ENCODE peak calls at places on chromosome 7, in nine cellular contexts. H is tibial artery, Q is HCT116, V is K562, J is fibroblast of lung, U is cardiac muscle cell, K is lower lobe of right lung, I is ovary, R is Panc1. P is an unnamed sample. For H3K36me3 and H3K4me1, the result is how much of the 10 kb centered on the place peaks cover.

GRCh38 chr7:157875230-157876179 is 538.7 kb downstream of the DNAJB6 start:
- DNase-seq in Q (peak), V (peak), I (no peak), R (no peak), H (no peak), U (peak), J (no peak), K (no peak), P (no peak)

GRCh38 chr7:151251926-151252835 is 3.7 kb upstream of the SMARCD3 start:
- DNase-seq in R (no peak), V (peak), K (peak), I (peak), J (peak), H (peak), Q (no peak), U (peak), P (peak)

GRCh38 chr7:17988858-17989257 is 38.8 kb downstream of the PRPS1L1 start:
- DNase-seq in H (no peak), Q (no peak), I (no peak), R (no peak), K (no peak), U (no peak), V (no peak), J (no peak), P (no peak)

GRCh38 chr7:747186-747585 is 20.1 kb upstream of the PRKAR1B start:
- DNase-seq in Q (no peak), V (no peak), I (no peak), K (peak), J (no peak), H (peak), U (no peak), R (no peak), P (no peak)

GRCh38 chr7:157043745-157044144 is 33.3 kb upstream of the MNX1 start:
- DNase-seq in I (no peak), U (no peak), J (peak), K (no peak), Q (no peak), H (no peak), R (no peak), V (peak), P (no peak)

GRCh38 chr7:45082831-45083331 is 5.9 kb downstream of the NACAD start:
- DNase-seq in H (peak), R (no peak), Q (no peak), J (no peak), K (no peak), U (no peak), I (no peak), V (no peak), P (no peak)

GRCh38 chr7:50838675-50839377 is 56.1 kb upstream of the GRB10 start:
- DNase-seq in V (no peak), Q (no peak), I (peak), U (no peak), K (no peak), R (no peak), H (peak), J (peak), P (peak)

GRCh38 chr7:22696672-22697071 is 30.3 kb upstream of the IL6 start:
- DNase-seq in K (no peak), R (no peak), U (no peak), Q (no peak), H (no peak), I (no peak), V (peak), J (peak), P (peak)

GRCh38 chr7:74006032-74006431 is 21.9 kb upstream of the ELN start:
- DNase-seq in I (no peak), V (no peak), H (no peak), J (no peak), U (no peak), Q (no peak), R (no peak), K (no peak), P (no peak)

GRCh38 chr7:30743371-30744074 is 8.4 kb upstream of the INMT start:
- DNase-seq in U (peak), R (no peak), V (peak), I (peak), K (no peak), Q (no peak), J (no peak), H (no peak), P (no peak)

GRCh38 chr7:80082214-80082613 is 52.4 kb upstream of the GNAI1 start:
- DNase-seq in R (no peak), K (no peak), U (no peak), V (no peak), I (no peak), Q (no peak), H (no peak), J (no peak), P (no peak)

GRCh38 chr7:80373431-80374032 is 138.3 kb downstream of the GNAT3 start:
- DNase-seq in R (no peak), K (no peak), J (no peak), V (no peak), H (no peak), Q (no peak), I (no peak), U (no peak), P (no peak)

GRCh38 chr7:6365451-6365850 is 82.3 kb downstream of the DAGLB start:
- DNase-seq in Q (no peak), U (no peak), I (no peak), V (no peak), K (no peak), R (no peak), J (no peak), H (no peak), P (no peak)

DNA sequence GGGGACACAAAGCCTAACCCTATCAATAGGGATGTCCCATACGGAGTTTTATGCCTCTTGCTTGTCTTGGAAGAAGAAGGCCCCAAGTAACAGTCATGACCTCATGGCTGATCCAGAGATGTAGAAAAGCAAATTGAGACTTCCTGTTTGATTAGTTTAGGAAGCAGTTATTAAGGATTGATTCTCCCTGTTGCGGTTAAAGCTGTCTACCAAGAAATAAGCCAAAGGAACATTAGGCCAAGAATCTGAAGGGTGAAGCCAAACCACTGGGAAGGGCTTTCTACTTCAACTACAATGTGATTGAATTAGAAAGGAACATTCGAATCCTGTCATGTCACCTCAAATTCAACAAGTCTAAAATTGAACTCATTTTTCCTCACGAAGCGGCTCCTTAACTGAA is 60.5 kb upstream of the AGBL3 start:
- DNase-seq in I (no peak), U (no peak), R (no peak), K (no peak), J (peak), Q (no peak), V (no peak), H (no peak), P (no peak)
- H3K36me3 ChIP-seq in I (under half), U (under half), R (under half), K (under half), J (under half), Q (under half), V (under half), H (under half), P (half or more)

GRCh38 chr7:137993395-137993743 is 8.5 kb downstream of the CREB3L2 start:
- DNase-seq in Q (no peak), K (no peak), H (no peak), U (no peak), I (no peak), J (no peak), R (no peak), V (no peak), P (no peak)

GRCh38 chr7:137996871-137997270 is 5.0 kb downstream of the CREB3L2 start:
- DNase-seq in Q (no peak), I (no peak), R (no peak), K (no peak), J (no peak), V (no peak), U (no peak), H (no peak), P (no peak)

GRCh38 chr7:137998250-137998649 is 3.6 kb downstream of the CREB3L2 start:
- DNase-seq in J (no peak), K (no peak), R (no peak), I (no peak), Q (no peak), V (no peak), U (no peak), H (no peak), P (no peak)

GRCh38 chr7:137994091-137994688 is 7.7 kb downstream of the CREB3L2 start:
- DNase-seq in K (no peak), I (no peak), H (no peak), U (no peak), R (no peak), V (peak), Q (no peak), J (no peak), P (no peak)

GRCh38 chr7:137996386-137996851 is 5.5 kb downstream of the CREB3L2 start:
- DNase-seq in Q (no peak), J (peak), R (no peak), U (no peak), K (no peak), I (peak), H (no peak), V (peak), P (no peak)
- H3K4me1 ChIP-seq in Q (under half), J (under half), R (under half), U (under half), K (half or more), I (under half), H (under half), V (under half), P (under half)

GRCh38 chr7:1887251-1887650 is 217.2 kb downstream of the ELFN1 start:
- DNase-seq in H (no peak), R (no peak), K (no peak), U (no peak), J (no peak), I (no peak), Q (no peak), V (no peak), P (no peak)
- H3K4me3 ChIP-seq in H (no peak), R (no peak), K (no peak), U (no peak), J (no peak), I (no peak), Q (no peak), V (no peak), P (no peak)

GRCh38 chr7:43626695-43627094 is 43.8 kb downstream of the STK17A start:
- DNase-seq in U (no peak), J (no peak), Q (no peak), H (no peak), V (no peak), R (no peak), K (no peak), I (no peak), P (no peak)
- H3K36me3 ChIP-seq in U (under half), J (under half), Q (under half), H (under half), V (half or more), R (under half), K (half or more), I (under half), P (half or more)

GRCh38 chr7:37151741-37152413 is 296.8 kb downstream of the ELMO1 start:
- DNase-seq in H (no peak), V (no peak), K (no peak), I (no peak), U (no peak), J (no peak), Q (no peak), R (no peak), P (no peak)

GRCh38 chr7:37149019-37149814 is 299.4 kb downstream of the ELMO1 start:
- DNase-seq in K (no peak), V (no peak), H (no peak), J (no peak), R (no peak), I (no peak), Q (no peak), U (no peak), P (no peak)

GRCh38 chr7:37150180-37150579 is 298.5 kb downstream of the ELMO1 start:
- DNase-seq in V (no peak), H (no peak), I (no peak), K (no peak), J (no peak), U (no peak), R (no peak), Q (no peak), P (no peak)

GRCh38 chr7:37150856-37151255 is 297.8 kb downstream of the ELMO1 start:
- DNase-seq in R (no peak), Q (no peak), K (no peak), V (no peak), U (no peak), H (no peak), J (no peak), I (no peak), P (no peak)

DNA sequence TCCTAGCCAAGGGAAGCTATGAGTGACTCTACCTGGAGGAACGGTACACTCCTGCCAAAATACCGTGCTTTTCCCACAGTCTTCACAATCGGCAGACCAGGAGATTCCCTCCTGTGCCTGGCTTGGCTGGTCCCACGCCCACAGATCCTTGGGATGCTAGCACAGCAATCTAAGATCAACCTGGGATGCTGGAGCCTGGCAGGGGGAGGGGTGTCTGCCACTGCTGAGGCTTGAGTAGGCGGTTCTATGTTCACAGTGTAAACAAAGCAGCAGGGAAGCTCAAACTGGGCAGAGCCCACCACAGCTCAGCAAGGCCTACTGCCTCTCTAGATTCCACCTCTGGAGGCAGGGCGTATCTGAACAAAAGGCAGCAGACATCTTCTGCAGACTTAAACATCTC is 295.3 kb downstream of the ELMO1 start:
- DNase-seq in H (no peak), R (no peak), Q (no peak), I (no peak), V (no peak), K (no peak), J (no peak), U (no peak), P (no peak)
- H3K4me1 ChIP-seq in H (under half), R (under half), Q (under half), I (under half), V (under half), K (under half), J (under half), U (under half), P (under half)

GRCh38 chr7:131627589-131628212 is 71.3 kb upstream of the PODXL start:
- DNase-seq in K (no peak), V (no peak), J (no peak), H (no peak), Q (no peak), U (no peak), R (no peak), I (no peak), P (no peak)
- H3K4me3 ChIP-seq in K (no peak), V (no peak), J (no peak), H (no peak), Q (no peak), U (no peak), R (no peak), I (no peak), P (no peak)